ENCODE peak calls at places on chromosomes 16 and 17, in six cellular contexts. One of them, this sample, is unnamed.

GRCh38 chr16:67702130-67702529 is 17.0 kb downstream of the GFOD2 start:
- DNase-seq in WERI-Rb-1: no peak
- DNase-seq in A549: no peak
- DNase-seq in brain microvascular endothelial cell: no peak
- DNase-seq in Caco-2: no peak
- DNase-seq in BJ: no peak
- DNase-seq in this sample: no peak

GRCh38 chr16:57889960-57890751 is 80.8 kb downstream of the CNGB1 start:
- DNase-seq in WERI-Rb-1: no peak
- DNase-seq in A549: no peak
- DNase-seq in BJ: no peak
- DNase-seq in Caco-2: no peak
- DNase-seq in brain microvascular endothelial cell: no peak
- DNase-seq in this sample: no peak

GRCh38 chr16:82152641-82153094 is 17.4 kb downstream of the MPHOSPH6 start:
- DNase-seq in brain microvascular endothelial cell: no peak
- DNase-seq in Caco-2: peak
- DNase-seq in BJ: peak
- DNase-seq in A549: peak
- DNase-seq in WERI-Rb-1: no peak
- DNase-seq in this sample: peak

GRCh38 chr16:47197536-47198179 is 53.9 kb upstream of the NETO2 start:
- DNase-seq in BJ: no peak
- DNase-seq in A549: no peak
- DNase-seq in brain microvascular endothelial cell: no peak
- DNase-seq in Caco-2: no peak
- DNase-seq in WERI-Rb-1: no peak
- DNase-seq in this sample: no peak

GRCh38 chr16:85544668-85545067 is 68.5 kb upstream of the GSE1 start:
- DNase-seq in WERI-Rb-1: no peak
- DNase-seq in brain microvascular endothelial cell: no peak
- DNase-seq in BJ: no peak
- DNase-seq in Caco-2: no peak
- DNase-seq in A549: no peak
- DNase-seq in this sample: no peak

GRCh38 chr17:74295625-74296547 is 21.9 kb downstream of the DNAI2 start:
- DNase-seq in BJ: no peak
- DNase-seq in Caco-2: no peak
- DNase-seq in brain microvascular endothelial cell: no peak
- DNase-seq in WERI-Rb-1: no peak
- DNase-seq in A549: no peak
- DNase-seq in this sample: no peak

GRCh38 chr16:67446968-67447507 is 16.1 kb downstream of the HSD11B2 start:
- DNase-seq in Caco-2: no peak
- DNase-seq in A549: no peak
- DNase-seq in WERI-Rb-1: no peak
- DNase-seq in BJ: no peak
- DNase-seq in brain microvascular endothelial cell: no peak
- DNase-seq in this sample: no peak

GRCh38 chr16:46691720-46692119 is 2.3 kb downstream of the ORC6 start:
- DNase-seq in WERI-Rb-1: no peak
- DNase-seq in brain microvascular endothelial cell: no peak
- DNase-seq in A549: no peak
- DNase-seq in Caco-2: no peak
- DNase-seq in BJ: no peak
- DNase-seq in this sample: no peak

GRCh38 chr16:80784951-80785350 is 19.4 kb downstream of the CDYL2 start:
- DNase-seq in Caco-2: no peak
- DNase-seq in BJ: no peak
- DNase-seq in WERI-Rb-1: no peak
- DNase-seq in A549: no peak
- DNase-seq in brain microvascular endothelial cell: no peak
- DNase-seq in this sample: no peak

GRCh38 chr16:85554791-85555548 is 58.2 kb upstream of the GSE1 start:
- DNase-seq in Caco-2: peak
- DNase-seq in brain microvascular endothelial cell: peak
- DNase-seq in A549: peak
- DNase-seq in WERI-Rb-1: no peak
- DNase-seq in BJ: no peak
- DNase-seq in this sample: no peak

GRCh38 chr17:27845264-27846041 is 45.1 kb upstream of the NOS2 start:
- DNase-seq in brain microvascular endothelial cell: no peak
- DNase-seq in A549: no peak
- DNase-seq in WERI-Rb-1: no peak
- DNase-seq in BJ: no peak
- DNase-seq in Caco-2: peak
- DNase-seq in this sample: no peak

GRCh38 chr17:45770632-45771472 is 13.3 kb upstream of the CRHR1 start:
- DNase-seq in BJ: no peak
- DNase-seq in WERI-Rb-1: peak
- DNase-seq in Caco-2: no peak
- DNase-seq in A549: no peak
- DNase-seq in brain microvascular endothelial cell: no peak
- DNase-seq in this sample: no peak

GRCh38 chr17:67566656-67567055 is 151.1 kb upstream of the NOL11 start:
- DNase-seq in WERI-Rb-1: no peak
- DNase-seq in A549: no peak
- DNase-seq in BJ: no peak
- DNase-seq in Caco-2: no peak
- DNase-seq in brain microvascular endothelial cell: no peak
- DNase-seq in this sample: no peak

GRCh38 chr16:73326770-73327470 is 279.0 kb upstream of the ZFHX3 start:
- DNase-seq in BJ: no peak
- DNase-seq in A549: no peak
- DNase-seq in Caco-2: peak
- DNase-seq in WERI-Rb-1: no peak
- DNase-seq in brain microvascular endothelial cell: peak
- DNase-seq in this sample: no peak

GRCh38 chr17:73746314-73747073 is 102.2 kb upstream of the SDK2 start:
- DNase-seq in A549: no peak
- DNase-seq in WERI-Rb-1: no peak
- DNase-seq in brain microvascular endothelial cell: no peak
- DNase-seq in BJ: no peak
- DNase-seq in Caco-2: no peak
- DNase-seq in this sample: no peak

GRCh38 chr16:12171706-12172105 is 195.2 kb downstream of the SNX29 start:
- DNase-seq in WERI-Rb-1: no peak
- DNase-seq in BJ: no peak
- DNase-seq in brain microvascular endothelial cell: no peak
- DNase-seq in A549: no peak
- DNase-seq in Caco-2: no peak
- DNase-seq in this sample: no peak

DNA sequence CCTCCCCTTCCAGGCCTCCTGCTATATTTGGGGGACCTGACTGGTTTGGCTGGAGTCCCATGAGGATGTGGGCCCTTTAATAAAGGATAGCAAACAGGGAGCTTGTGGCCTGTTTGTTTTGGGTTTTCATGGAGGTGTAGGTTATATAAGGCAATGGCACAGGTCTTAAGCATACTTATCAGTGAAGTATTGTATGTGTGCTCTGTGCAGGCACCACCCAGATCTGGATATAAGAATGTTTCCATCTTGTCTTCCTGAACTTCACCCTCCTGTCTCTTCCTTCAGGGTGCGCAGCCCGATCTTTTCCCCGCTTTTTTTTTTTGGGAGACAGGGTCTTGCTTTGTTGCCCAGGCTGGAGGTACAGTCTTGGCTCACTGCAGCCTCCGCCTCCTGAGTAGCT is 10.6 kb downstream of the SLC52A1 start:
- DNase-seq in BJ: no peak
- DNase-seq in Caco-2: no peak
- DNase-seq in brain microvascular endothelial cell: no peak
- DNase-seq in A549: no peak
- DNase-seq in WERI-Rb-1: no peak
- DNase-seq in this sample: no peak
- TF ChIP-seq CTCF in BJ: no peak
- TF ChIP-seq CTCF in Caco-2: no peak
- TF ChIP-seq CTCF in brain microvascular endothelial cell: no peak
- TF ChIP-seq CTCF in A549: no peak
- TF ChIP-seq CTCF in WERI-Rb-1: no peak
- TF ChIP-seq CTCF in this sample: no peak

GRCh38 chr17:7334938-7335538 is 1.3 kb upstream of the ACAP1 start:
- DNase-seq in BJ: no peak
- DNase-seq in brain microvascular endothelial cell: no peak
- DNase-seq in A549: no peak
- DNase-seq in WERI-Rb-1: no peak
- DNase-seq in Caco-2: no peak
- DNase-seq in this sample: no peak

GRCh38 chr17:7341842-7342241 is 5.5 kb downstream of the ACAP1 start:
- DNase-seq in brain microvascular endothelial cell: no peak
- DNase-seq in A549: no peak
- DNase-seq in Caco-2: no peak
- DNase-seq in BJ: no peak
- DNase-seq in WERI-Rb-1: no peak
- DNase-seq in this sample: no peak

GRCh38 chr17:7340179-7340578 is 3.9 kb downstream of the ACAP1 start:
- DNase-seq in Caco-2: no peak
- DNase-seq in A549: no peak
- DNase-seq in brain microvascular endothelial cell: no peak
- DNase-seq in BJ: no peak
- DNase-seq in WERI-Rb-1: no peak
- DNase-seq in this sample: no peak

DNA sequence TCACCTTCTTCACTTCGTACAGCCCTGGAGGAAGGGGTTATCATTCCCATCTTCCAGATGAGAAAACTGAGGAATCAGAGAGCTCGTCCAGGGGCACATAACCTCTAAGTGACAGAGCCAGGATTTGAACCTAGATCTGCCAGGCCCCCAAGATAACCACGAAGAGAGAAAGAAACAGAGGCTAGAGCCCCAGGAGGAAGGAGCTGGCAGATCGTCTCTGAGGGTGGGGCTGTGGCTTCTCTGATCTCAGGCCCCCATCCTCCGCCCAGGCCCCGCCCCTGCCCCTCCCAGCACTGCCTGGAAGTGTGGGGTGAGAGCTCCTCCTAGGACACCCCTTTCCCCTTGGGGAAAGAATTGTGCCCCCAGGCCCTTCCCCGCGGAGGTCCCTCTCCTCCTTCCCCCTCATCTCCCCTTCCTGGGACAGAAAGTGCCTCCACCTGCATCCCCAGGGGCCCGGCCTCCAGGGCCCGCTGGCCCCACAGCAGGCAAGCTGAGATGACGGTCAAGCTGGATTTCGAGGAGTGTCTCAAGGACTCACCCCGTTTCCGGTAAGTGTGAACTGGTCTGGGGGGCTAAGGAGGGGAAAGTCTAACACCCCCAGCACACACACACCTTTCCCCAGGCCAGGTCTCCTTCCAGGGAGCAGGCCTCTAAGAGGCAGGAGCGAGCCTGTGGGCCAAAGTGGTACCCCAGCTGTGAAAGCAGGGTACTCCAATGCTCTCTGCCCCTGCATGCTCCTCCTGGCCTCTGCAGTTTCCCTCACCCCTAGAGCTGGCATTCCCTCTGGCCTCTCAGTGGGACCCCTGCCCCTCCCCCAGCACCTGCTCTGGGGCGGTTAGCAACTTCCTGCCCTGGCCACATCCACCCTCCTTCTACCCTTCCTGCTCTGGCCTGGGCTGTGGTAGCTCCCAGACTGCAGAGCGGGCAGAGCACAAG is at the start of gene ACAP1:
- DNase-seq in A549: no peak
- DNase-seq in Caco-2: no peak
- DNase-seq in brain microvascular endothelial cell: no peak
- DNase-seq in WERI-Rb-1: no peak
- DNase-seq in BJ: no peak
- DNase-seq in this sample: no peak
- H3K4me3 ChIP-seq in A549: no peak
- H3K4me3 ChIP-seq in Caco-2: no peak
- H3K4me3 ChIP-seq in brain microvascular endothelial cell: no peak
- H3K4me3 ChIP-seq in WERI-Rb-1: no peak
- H3K4me3 ChIP-seq in BJ: no peak
- H3K4me3 ChIP-seq in this sample: no peak

GRCh38 chr16:634051-634670 is 1.9 kb downstream of the METTL26 start:
- DNase-seq in Caco-2: no peak
- DNase-seq in BJ: no peak
- DNase-seq in brain microvascular endothelial cell: no peak
- DNase-seq in WERI-Rb-1: no peak
- DNase-seq in A549: no peak
- DNase-seq in this sample: no peak
- TF ChIP-seq CTCF in Caco-2: no peak
- TF ChIP-seq CTCF in BJ: no peak
- TF ChIP-seq CTCF in brain microvascular endothelial cell: no peak
- TF ChIP-seq CTCF in WERI-Rb-1: no peak
- TF ChIP-seq CTCF in A549: no peak
- TF ChIP-seq CTCF in this sample: no peak

GRCh38 chr17:47072881-47073280 is 93.8 kb upstream of the RPRML start:
- DNase-seq in WERI-Rb-1: peak
- DNase-seq in A549: no peak
- DNase-seq in Caco-2: no peak
- DNase-seq in brain microvascular endothelial cell: no peak
- DNase-seq in BJ: peak
- DNase-seq in this sample: no peak
- H3K4me3 ChIP-seq in WERI-Rb-1: no peak
- H3K4me3 ChIP-seq in A549: no peak
- H3K4me3 ChIP-seq in Caco-2: no peak
- H3K4me3 ChIP-seq in brain microvascular endothelial cell: no peak
- H3K4me3 ChIP-seq in BJ: no peak
- H3K4me3 ChIP-seq in this sample: no peak

GRCh38 chr17:39011907-39012468 is 44.8 kb upstream of the FBXO47 start:
- DNase-seq in A549: no peak
- DNase-seq in brain microvascular endothelial cell: no peak
- DNase-seq in BJ: no peak
- DNase-seq in WERI-Rb-1: no peak
- DNase-seq in Caco-2: no peak
- DNase-seq in this sample: no peak
- TF ChIP-seq CTCF in A549: no peak
- TF ChIP-seq CTCF in brain microvascular endothelial cell: peak
- TF ChIP-seq CTCF in BJ: peak
- TF ChIP-seq CTCF in WERI-Rb-1: no peak
- TF ChIP-seq CTCF in Caco-2: no peak
- TF ChIP-seq CTCF in this sample: no peak

DNA sequence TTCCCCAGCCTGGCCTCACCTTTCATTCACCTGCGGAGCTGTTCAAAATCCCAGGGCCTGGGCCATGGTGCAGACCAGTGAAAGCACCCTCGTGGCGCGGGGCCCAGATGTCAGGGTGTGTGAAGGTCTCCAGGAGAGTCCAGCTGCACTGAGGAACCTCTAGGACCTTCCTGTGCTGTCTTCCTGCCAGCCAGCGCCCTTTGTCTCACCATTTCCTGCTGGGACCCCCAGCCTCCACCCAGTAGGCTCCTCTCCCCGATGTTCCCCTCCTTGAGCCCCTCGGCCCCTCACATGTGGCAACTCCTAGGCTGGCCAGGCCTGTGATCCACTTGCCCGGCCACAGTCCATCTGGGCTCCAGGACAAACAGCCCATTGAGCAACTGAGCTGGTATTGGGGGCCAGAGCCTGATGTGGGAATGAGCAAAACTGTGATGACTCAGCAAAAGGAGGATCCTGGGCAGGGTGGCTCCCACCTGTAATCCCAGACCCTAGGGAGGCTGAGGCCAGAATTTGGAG is 677 bp downstream of the SULT1A2 start:
- DNase-seq in Caco-2: no peak
- DNase-seq in WERI-Rb-1: no peak
- DNase-seq in brain microvascular endothelial cell: no peak
- DNase-seq in BJ: no peak
- DNase-seq in A549: no peak
- DNase-seq in this sample: no peak
- H3K4me3 ChIP-seq in Caco-2: no peak
- H3K4me3 ChIP-seq in WERI-Rb-1: no peak
- H3K4me3 ChIP-seq in brain microvascular endothelial cell: no peak
- H3K4me3 ChIP-seq in BJ: no peak
- H3K4me3 ChIP-seq in A549: no peak
- H3K4me3 ChIP-seq in this sample: no peak

This sample was measured in retinal pigment epithelial cell.